ENCODE peak calls at places on chromosome 7, in eight cellular contexts. L is bronchial epithelial cell, P is GM20000, J is endothelial cell, U is sigmoid colon, V is A549, G is astrocyte, C is HFF-Myc. T is an unnamed sample.

GRCh38 chr7:143380264-143380645 is 890 bp upstream of the ZYX start:
- DNase-seq in L (peak), P (peak), J (peak), U (peak), V (peak), G (peak), C (peak), T (peak)

GRCh38 chr7:46146454-46147255 is 225.6 kb upstream of the IGFBP3 start:
- DNase-seq in L (no peak), P (no peak), J (no peak), U (no peak), V (peak), G (peak), C (no peak), T (no peak)

GRCh38 chr7:151736403-151736909 is 140.5 kb downstream of the PRKAG2 start:
- DNase-seq in L (peak), P (no peak), J (peak), U (peak), V (peak), G (peak), C (peak), T (no peak)

GRCh38 chr7:5827755-5828154 is 46.3 kb upstream of the RNF216 start:
- DNase-seq in L (peak), P (peak), J (peak), U (no peak), V (no peak), G (no peak), C (no peak), T (peak)

GRCh38 chr7:37282093-37282444 is 166.6 kb downstream of the ELMO1 start:
- DNase-seq in L (no peak), P (no peak), J (no peak), U (no peak), V (no peak), G (no peak), C (no peak), T (no peak)

GRCh38 chr7:3650844-3651243 is 349.8 kb downstream of the SDK1 start:
- DNase-seq in L (peak), P (no peak), J (no peak), U (no peak), V (no peak), G (peak), C (no peak), T (no peak)

GRCh38 chr7:5525271-5526189 is 101.9 kb upstream of the TNRC18 start:
- DNase-seq in L (peak), P (no peak), J (no peak), U (peak), V (no peak), G (no peak), C (no peak), T (no peak)

GRCh38 chr7:94295805-94296204 is 98.9 kb upstream of the COL1A2 start:
- DNase-seq in L (peak), P (no peak), J (no peak), U (no peak), V (peak), G (peak), C (peak), T (no peak)

GRCh38 chr7:2814682-2815522 is 29.2 kb downstream of the GNA12 start:
- DNase-seq in L (no peak), P (no peak), J (no peak), U (peak), V (no peak), G (peak), C (no peak), T (no peak)

GRCh38 chr7:117612637-117613036 is 132.8 kb downstream of the CFTR start:
- DNase-seq in L (peak), P (no peak), J (no peak), U (no peak), V (no peak), G (no peak), C (no peak), T (no peak)

GRCh38 chr7:52838981-52839411 is 196.4 kb upstream of the POM121L12 start:
- DNase-seq in L (peak), P (no peak), J (no peak), U (no peak), V (no peak), G (peak), C (no peak), T (no peak)

GRCh38 chr7:22319424-22320403 is 37.2 kb downstream of the RAPGEF5 start:
- DNase-seq in L (peak), P (no peak), J (no peak), U (no peak), V (no peak), G (no peak), C (no peak), T (no peak)

GRCh38 chr7:101792051-101792651 is 25.3 kb upstream of the CUX1 start:
- DNase-seq in L (peak), P (no peak), J (no peak), U (peak), V (no peak), G (peak), C (no peak), T (no peak)

GRCh38 chr7:34281260-34281659 is 375.9 kb downstream of the BMPER start:
- DNase-seq in L (peak), P (no peak), J (no peak), U (no peak), V (no peak), G (no peak), C (no peak), T (no peak)

GRCh38 chr7:122652851-122653250 is 46.1 kb downstream of the RNF133 start:
- DNase-seq in L (peak), P (no peak), J (no peak), U (no peak), V (no peak), G (no peak), C (no peak), T (no peak)

GRCh38 chr7:64206903-64207302 is at the start of gene ZNF735:
- DNase-seq in L (no peak), P (no peak), J (no peak), U (no peak), V (no peak), G (no peak), C (no peak), T (no peak)

GRCh38 chr7:53740971-53741370 is 705.5 kb downstream of the POM121L12 start:
- DNase-seq in L (peak), P (no peak), J (no peak), U (no peak), V (no peak), G (no peak), C (no peak), T (no peak)

GRCh38 chr7:156935250-156935649 is 14.3 kb upstream of the NOM1 start:
- DNase-seq in L (peak), P (no peak), J (no peak), U (no peak), V (no peak), G (no peak), C (no peak), T (no peak)

GRCh38 chr7:143015102-143015501 is 11.8 kb downstream of the OR9A2 start:
- DNase-seq in L (no peak), P (peak), J (no peak), U (no peak), V (no peak), G (no peak), C (no peak), T (no peak)

GRCh38 chr7:30172451-30172850 is 37.7 kb downstream of the MTURN start:
- DNase-seq in L (peak), P (no peak), J (no peak), U (no peak), V (no peak), G (no peak), C (no peak), T (no peak)

GRCh38 chr7:32890553-32891045 is 961 bp downstream of the KBTBD2 start:
- DNase-seq in L (peak), P (peak), J (no peak), U (no peak), V (no peak), G (peak), C (no peak), T (peak)

GRCh38 chr7:127290801-127291361 is 38.1 kb upstream of the GRM8 start:
- DNase-seq in L (no peak), P (no peak), J (no peak), U (no peak), V (no peak), G (peak), C (no peak), T (no peak)

GRCh38 chr7:105906690-105907089 is 30.3 kb upstream of the ATXN7L1 start:
- DNase-seq in L (no peak), P (no peak), J (no peak), U (peak), V (no peak), G (peak), C (no peak), T (no peak)

GRCh38 chr7:20144801-20145200 is 72.4 kb downstream of the MACC1 start:
- DNase-seq in L (peak), P (no peak), J (no peak), U (no peak), V (no peak), G (no peak), C (no peak), T (no peak)

GRCh38 chr7:66815976-66816375 is 75.4 kb downstream of the RABGEF1 start:
- DNase-seq in L (no peak), P (no peak), J (no peak), U (peak), V (no peak), G (no peak), C (no peak), T (peak)

GRCh38 chr7:6545398-6546126 is 5.7 kb downstream of the GRID2IP start:
- DNase-seq in L (no peak), P (peak), J (no peak), U (no peak), V (no peak), G (no peak), C (no peak), T (no peak)

GRCh38 chr7:4246536-4246935 is 435.6 kb upstream of the FOXK1 start:
- DNase-seq in L (no peak), P (no peak), J (no peak), U (no peak), V (no peak), G (no peak), C (no peak), T (no peak)

GRCh38 chr7:135877799-135878198 is 99.4 kb downstream of the MTPN start:
- DNase-seq in L (peak), P (no peak), J (no peak), U (no peak), V (no peak), G (peak), C (no peak), T (peak)

GRCh38 chr7:116083791-116084190 is 53.2 kb upstream of the TFEC start:
- DNase-seq in L (no peak), P (no peak), J (no peak), U (no peak), V (no peak), G (no peak), C (no peak), T (no peak)

GRCh38 chr7:87152897-87153641 is 816 bp downstream of the DMTF1 start:
- DNase-seq in L (peak), P (peak), J (peak), U (peak), V (peak), G (no peak), C (no peak), T (peak)

GRCh38 chr7:14635955-14636354 is 266.6 kb downstream of the DGKB start:
- DNase-seq in L (no peak), P (no peak), J (no peak), U (no peak), V (no peak), G (no peak), C (no peak), T (no peak)

GRCh38 chr7:14639801-14640200 is 262.8 kb downstream of the DGKB start:
- DNase-seq in L (peak), P (no peak), J (no peak), U (no peak), V (no peak), G (peak), C (no peak), T (no peak)

GRCh38 chr7:14639329-14639728 is 263.2 kb downstream of the DGKB start:
- DNase-seq in L (peak), P (no peak), J (no peak), U (no peak), V (no peak), G (no peak), C (no peak), T (no peak)

DNA sequence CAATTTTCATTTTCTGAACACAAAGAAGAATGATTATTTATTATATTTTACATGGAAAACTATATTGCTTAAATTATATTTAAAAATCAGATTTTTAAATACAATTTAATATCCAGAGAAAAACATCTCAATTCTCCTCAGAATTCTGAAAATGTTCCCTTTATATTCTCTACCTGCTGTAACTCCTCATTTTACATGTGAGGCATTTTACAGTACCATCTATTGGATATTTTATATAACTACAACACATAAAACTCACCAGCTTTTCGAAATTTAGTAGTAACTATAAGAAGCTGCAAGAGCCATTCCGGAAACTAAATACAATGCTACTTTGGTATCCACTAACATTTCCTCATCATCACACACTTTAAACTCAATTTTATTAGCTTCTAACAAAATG is 264.6 kb downstream of the DGKB start:
- DNase-seq in L (peak), P (no peak), J (no peak), U (no peak), V (no peak), G (no peak), C (no peak), T (no peak)
- TF ChIP-seq CTCF in L (no peak), P (no peak), J (no peak), U (no peak), V (no peak), G (no peak), C (no peak), T (no peak)

GRCh38 chr7:79636849-79637248 is 183.4 kb upstream of the MAGI2 start:
- DNase-seq in L (no peak), P (no peak), J (no peak), U (no peak), V (no peak), G (no peak), C (no peak), T (no peak)
- TF ChIP-seq CTCF in L (no peak), P (no peak), J (no peak), U (no peak), V (no peak), G (no peak), C (no peak), T (no peak)

GRCh38 chr7:99383791-99384370 is 9.4 kb downstream of the ARPC1B start:
- DNase-seq in L (no peak), P (no peak), J (no peak), U (no peak), V (no peak), G (no peak), C (no peak), T (peak)

GRCh38 chr7:99387912-99388311 is 13.4 kb downstream of the ARPC1B start:
- DNase-seq in L (no peak), P (no peak), J (no peak), U (no peak), V (no peak), G (no peak), C (no peak), T (no peak)

GRCh38 chr7:99384523-99384922 is 10.0 kb downstream of the ARPC1B start:
- DNase-seq in L (no peak), P (no peak), J (no peak), U (no peak), V (no peak), G (no peak), C (no peak), T (no peak)

GRCh38 chr7:99385564-99385963 is 11.0 kb downstream of the ARPC1B start:
- DNase-seq in L (no peak), P (no peak), J (no peak), U (no peak), V (no peak), G (no peak), C (no peak), T (no peak)

GRCh38 chr7:99386584-99387238 is 12.2 kb downstream of the ARPC1B start:
- DNase-seq in L (no peak), P (no peak), J (no peak), U (no peak), V (no peak), G (no peak), C (no peak), T (peak)
- TF ChIP-seq CTCF in L (peak), P (peak), J (no peak), U (no peak), V (peak), G (peak), C (peak), T (peak)

DNA sequence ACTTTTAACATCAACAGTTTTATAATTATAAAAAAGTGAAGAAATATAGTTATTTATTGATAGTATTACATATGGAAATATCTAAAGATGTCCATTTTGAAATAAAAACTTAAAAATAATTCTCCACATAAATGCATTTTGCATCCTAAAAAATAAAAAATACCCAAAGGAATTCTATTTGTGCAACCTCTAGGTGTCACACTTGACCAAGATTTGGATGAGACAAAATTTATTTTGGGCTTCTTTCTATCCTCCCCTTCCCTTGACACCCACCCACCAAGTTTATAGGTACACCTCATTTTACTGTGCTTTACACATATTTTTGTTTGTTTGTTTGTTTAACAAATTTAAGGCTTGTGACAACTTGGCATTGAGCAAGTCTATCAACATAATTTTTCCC is 3.3 kb upstream of the THSD7A start:
- DNase-seq in L (peak), P (no peak), J (no peak), U (no peak), V (no peak), G (no peak), C (no peak), T (no peak)
- TF ChIP-seq CTCF in L (peak), P (no peak), J (peak), U (peak), V (peak), G (peak), C (no peak), T (no peak)

GRCh38 chr7:47517821-47518480 is 64.0 kb downstream of the TNS3 start:
- DNase-seq in L (no peak), P (no peak), J (no peak), U (no peak), V (no peak), G (no peak), C (no peak), T (no peak)
- TF ChIP-seq CTCF in L (no peak), P (no peak), J (no peak), U (no peak), V (no peak), G (no peak), C (no peak), T (no peak)

GRCh38 chr7:107044347-107045194 is at the start of gene PRKAR2B:
- DNase-seq in L (no peak), P (peak), J (peak), U (peak), V (peak), G (peak), C (no peak), T (peak)
- TF ChIP-seq CTCF in L (no peak), P (no peak), J (no peak), U (no peak), V (peak), G (no peak), C (no peak), T (no peak)

DNA sequence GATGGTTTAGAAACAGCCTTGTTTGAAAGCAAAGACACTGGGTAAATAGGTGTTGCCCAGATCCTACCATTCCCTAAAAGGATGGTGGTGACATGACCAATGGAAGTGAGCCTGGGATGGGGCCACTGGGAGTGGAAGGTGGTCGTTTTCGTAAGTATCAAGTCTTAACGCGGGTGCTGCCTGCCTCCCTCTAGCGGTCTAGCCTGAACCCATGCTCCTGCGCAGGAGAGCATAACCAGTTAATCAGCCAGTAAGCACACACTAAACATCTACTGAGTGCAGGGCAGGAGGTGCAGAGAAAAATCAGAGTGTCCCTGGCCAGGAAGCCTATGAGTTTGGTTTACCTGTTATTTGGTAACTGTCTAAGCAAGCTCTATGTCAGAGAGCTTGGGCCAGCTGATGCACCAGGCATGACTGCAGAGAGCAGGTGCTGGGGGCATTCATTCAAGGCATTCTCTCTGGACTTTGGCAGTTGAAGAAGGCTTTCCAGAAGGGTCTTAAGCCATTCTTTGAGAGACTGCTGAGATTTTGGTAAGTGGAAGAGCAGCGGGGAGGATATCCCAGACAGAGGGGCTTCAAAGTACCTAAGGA is 930 bp downstream of the GARIN1A start:
- DNase-seq in L (peak), P (peak), J (peak), U (no peak), V (no peak), G (peak), C (no peak), T (peak)
- TF ChIP-seq CTCF in L (peak), P (peak), J (peak), U (peak), V (peak), G (peak), C (peak), T (peak)

GRCh38 chr7:137965942-137966624 is 35.8 kb downstream of the CREB3L2 start:
- DNase-seq in L (no peak), P (no peak), J (no peak), U (no peak), V (no peak), G (no peak), C (no peak), T (no peak)
- TF ChIP-seq CTCF in L (no peak), P (no peak), J (no peak), U (no peak), V (no peak), G (no peak), C (no peak), T (no peak)

DNA sequence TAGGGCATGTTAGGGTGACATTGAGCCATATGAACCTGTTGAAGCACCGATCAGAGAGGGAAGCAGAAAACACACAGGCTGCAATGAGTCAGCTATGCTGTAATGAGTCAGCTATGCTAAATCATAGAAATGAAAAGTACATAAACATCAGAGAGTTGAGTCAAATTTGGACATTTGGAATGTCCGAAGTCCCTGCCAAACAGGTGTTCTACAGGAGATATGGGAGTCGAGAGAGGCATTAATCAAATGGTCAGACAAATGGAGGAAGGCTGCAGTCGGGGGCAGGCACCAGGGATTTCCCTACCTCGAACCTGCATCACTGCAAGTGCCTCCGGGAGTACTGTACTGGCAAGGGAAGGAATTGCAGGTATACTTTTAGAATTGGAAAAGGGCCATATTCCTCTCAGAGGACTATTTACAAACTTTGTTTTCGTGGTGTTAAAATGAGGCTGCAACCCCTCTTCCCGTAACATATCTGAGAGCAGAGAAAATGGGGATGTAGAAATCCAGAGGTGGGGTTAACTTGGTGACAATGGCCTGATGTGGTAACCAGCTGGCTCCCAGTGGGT is 8.8 kb upstream of the ZC3HAV1 start:
- DNase-seq in L (peak), P (peak), J (no peak), U (no peak), V (peak), G (peak), C (peak), T (peak)
- TF ChIP-seq CTCF in L (no peak), P (no peak), J (no peak), U (no peak), V (no peak), G (peak), C (no peak), T (no peak)

GRCh38 chr7:44963526-44964290 is 15.1 kb downstream of the MYO1G start:
- DNase-seq in L (no peak), P (peak), J (no peak), U (no peak), V (no peak), G (no peak), C (no peak), T (no peak)

GRCh38 chr7:44965441-44965903 is 13.3 kb downstream of the MYO1G start:
- DNase-seq in L (no peak), P (no peak), J (no peak), U (peak), V (no peak), G (no peak), C (no peak), T (peak)

GRCh38 chr7:44965937-44966730 is 12.7 kb downstream of the MYO1G start:
- DNase-seq in L (no peak), P (peak), J (no peak), U (peak), V (no peak), G (no peak), C (no peak), T (peak)

GRCh38 chr7:44964831-44965440 is 13.9 kb downstream of the MYO1G start:
- DNase-seq in L (no peak), P (peak), J (no peak), U (peak), V (no peak), G (no peak), C (no peak), T (peak)

GRCh38 chr7:44964384-44964830 is 14.4 kb downstream of the MYO1G start:
- DNase-seq in L (no peak), P (peak), J (no peak), U (no peak), V (peak), G (no peak), C (no peak), T (peak)
- TF ChIP-seq CTCF in L (peak), P (no peak), J (no peak), U (no peak), V (peak), G (peak), C (peak), T (peak)